ENCODE peak calls at places on chromosomes 5 and 9, in four cellular contexts. T, P, U and H are unnamed samples.

GRCh38 chr5:167713186-167713585 is 578.3 kb upstream of the WWC1 start:
- DNase-seq in T (no peak), P (no peak), U (no peak), H (no peak)

GRCh38 chr5:121164632-121165031 is 687.0 kb upstream of the FTMT start:
- DNase-seq in T (no peak), P (no peak), U (no peak), H (no peak)

GRCh38 chr5:71883745-71884103 is 164.6 kb downstream of the CARTPT start:
- DNase-seq in T (no peak), P (no peak), U (no peak), H (no peak)

GRCh38 chr5:76715734-76716455 is at the start of gene F2R:
- DNase-seq in T (peak), P (peak), U (peak), H (peak)

GRCh38 chr5:118857700-118858099 is 130.6 kb downstream of the DTWD2 start:
- DNase-seq in T (no peak), P (no peak), U (no peak), H (no peak)

GRCh38 chr5:135225856-135226560 is 173.0 kb downstream of the MACROH2A1 start:
- DNase-seq in T (no peak), P (no peak), U (no peak), H (no peak)

GRCh38 chr5:172646716-172647285 is 5.7 kb downstream of the NEURL1B start:
- DNase-seq in T (peak), P (no peak), U (peak), H (no peak)

GRCh38 chr5:93289915-93290314 is 291.1 kb downstream of the NR2F1-AS1 start:
- DNase-seq in T (no peak), P (no peak), U (peak), H (no peak)

GRCh38 chr5:179307006-179307800 is 38.1 kb downstream of the ADAMTS2 start:
- DNase-seq in T (no peak), P (no peak), U (no peak), H (no peak)

GRCh38 chr5:93607367-93608258 is 24.6 kb downstream of the NR2F1 start:
- DNase-seq in T (no peak), P (peak), U (peak), H (peak)

GRCh38 chr5:78795757-78796156 is 147.2 kb upstream of the LHFPL2 start:
- DNase-seq in T (no peak), P (no peak), U (peak), H (peak)

GRCh38 chr9:116027511-116027910 is 126.1 kb upstream of the PAPPA start:
- DNase-seq in T (no peak), P (no peak), U (no peak), H (no peak)

GRCh38 chr5:14273207-14273767 is 130.1 kb downstream of the TRIO start:
- DNase-seq in T (no peak), P (no peak), U (no peak), H (no peak)

GRCh38 chr5:38845555-38846378 is at the start of gene OSMR:
- DNase-seq in T (peak), P (peak), U (peak), H (peak)

GRCh38 chr5:171312129-171312819 is 3.2 kb downstream of the TLX3 start:
- DNase-seq in T (no peak), P (peak), U (no peak), H (no peak)

GRCh38 chr5:135020111-135020895 is 13.7 kb downstream of the PITX1 start:
- DNase-seq in T (peak), P (no peak), U (no peak), H (no peak)

GRCh38 chr5:134491841-134492442 is 33.5 kb upstream of the JADE2 start:
- DNase-seq in T (peak), P (no peak), U (no peak), H (no peak)

GRCh38 chr5:150519560-150519945 is 11.6 kb downstream of the NDST1 start:
- DNase-seq in T (no peak), P (no peak), U (no peak), H (no peak)

GRCh38 chr9:93947409-93948070 is 7.6 kb downstream of the BARX1 start:
- DNase-seq in T (no peak), P (no peak), U (no peak), H (no peak)

GRCh38 chr9:135906291-135907005 is 898 bp downstream of the CAMSAP1 start:
- DNase-seq in T (peak), P (peak), U (no peak), H (peak)

GRCh38 chr5:150946351-150946905 is 41.6 kb upstream of the ZNF300 start:
- DNase-seq in T (peak), P (no peak), U (no peak), H (peak)

GRCh38 chr5:172770675-172771438 is at the start of gene DUSP1:
- DNase-seq in T (peak), P (peak), U (peak), H (peak)

GRCh38 chr9:132801659-132802058 is 76.4 kb downstream of the AK8 start:
- DNase-seq in T (no peak), P (no peak), U (no peak), H (no peak)

GRCh38 chr5:39381376-39381775 is 17.1 kb upstream of the C9 start:
- DNase-seq in T (peak), P (no peak), U (no peak), H (no peak)

GRCh38 chr5:1197876-1198666 is 3.3 kb upstream of the SLC6A19 start:
- DNase-seq in T (no peak), P (no peak), U (no peak), H (no peak)

GRCh38 chr5:56029457-56029856 is 34.7 kb upstream of the IL6ST start:
- DNase-seq in T (no peak), P (no peak), U (no peak), H (no peak)

GRCh38 chr5:79844571-79844970 is 146.5 kb downstream of the MTX3 start:
- DNase-seq in T (no peak), P (peak), U (no peak), H (no peak)

GRCh38 chr9:15370496-15371464 is 51.9 kb upstream of the SNAPC3 start:
- DNase-seq in T (peak), P (no peak), U (no peak), H (no peak)

GRCh38 chr5:17113174-17113941 is 104.1 kb upstream of the BASP1 start:
- DNase-seq in T (no peak), P (no peak), U (no peak), H (no peak)

GRCh38 chr9:116978155-116978554 is 291.1 kb downstream of the TRIM32 start:
- DNase-seq in T (no peak), P (no peak), U (no peak), H (no peak)

GRCh38 chr5:175745212-175745611 is 87.3 kb downstream of the HRH2 start:
- DNase-seq in T (no peak), P (no peak), U (peak), H (no peak)

GRCh38 chr9:93252116-93252780 is 68.3 kb downstream of the WNK2 start:
- DNase-seq in T (no peak), P (no peak), U (no peak), H (no peak)

GRCh38 chr5:140242890-140243585 is 59.9 kb downstream of the PFDN1 start:
- DNase-seq in T (no peak), P (no peak), U (no peak), H (no peak)

DNA sequence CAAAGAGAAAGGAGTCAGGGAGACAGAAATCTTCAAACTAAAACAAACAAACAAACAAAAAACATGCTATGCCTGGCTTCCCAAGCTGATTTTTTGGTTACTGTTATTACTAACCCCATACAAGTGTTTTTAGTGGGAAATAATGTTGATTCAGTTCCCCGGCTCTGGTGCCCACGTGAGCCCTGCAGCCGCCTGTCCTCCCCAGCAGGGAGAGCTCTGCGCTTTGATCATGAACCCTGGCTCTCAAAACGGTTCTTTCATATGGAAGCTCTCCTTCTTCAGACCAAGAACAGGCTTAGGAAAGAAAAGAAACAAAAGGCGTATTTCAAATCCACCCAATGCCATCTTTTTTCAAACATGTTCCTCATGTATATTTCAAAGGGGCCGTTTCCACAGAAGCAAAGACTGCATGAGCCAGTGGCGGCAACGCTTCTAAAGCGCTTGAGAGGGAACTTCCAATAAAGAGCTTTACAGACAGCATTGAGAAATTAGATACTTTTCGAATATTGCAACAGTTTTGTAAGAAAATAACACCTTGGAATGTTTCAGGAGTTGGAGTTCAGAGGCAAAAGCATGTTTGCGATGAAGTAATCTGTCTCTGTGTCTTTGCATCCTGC is 74.8 kb downstream of the ICE1 start:
- DNase-seq in T (peak), P (no peak), U (peak), H (peak)
- TF ChIP-seq MAX in T (no peak), P (peak), U (no peak), H (no peak)

GRCh38 chr5:109650451-109650850 is 39.3 kb upstream of the MAN2A1 start:
- DNase-seq in T (no peak), P (no peak), U (no peak), H (no peak)
- TF ChIP-seq POLR2AphosphoS5 in T (no peak), P (no peak), U (no peak), H (no peak)

DNA sequence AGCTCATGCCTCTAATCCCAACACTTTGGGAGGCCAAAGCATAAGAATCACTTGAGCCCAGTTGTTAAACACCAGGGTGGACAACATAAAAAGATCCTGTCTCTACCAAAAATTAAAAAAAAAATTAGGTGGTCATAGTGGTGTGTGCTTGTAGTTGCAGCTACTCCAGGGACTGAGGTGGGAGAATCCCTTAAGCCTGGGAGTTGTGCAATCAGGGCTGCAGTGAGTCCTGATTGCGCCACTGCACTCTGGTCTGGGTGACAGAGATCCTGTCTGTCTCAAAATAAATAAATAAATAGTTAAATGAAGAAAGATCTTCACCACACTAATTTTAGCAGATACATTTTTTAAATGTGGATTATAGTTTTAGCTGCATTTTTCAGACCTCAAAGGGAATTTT is 433.2 kb downstream of the MAT2B start:
- DNase-seq in T (no peak), P (no peak), U (peak), H (no peak)
- TF ChIP-seq JUN in T (no peak), P (no peak), U (no peak), H (no peak)

DNA sequence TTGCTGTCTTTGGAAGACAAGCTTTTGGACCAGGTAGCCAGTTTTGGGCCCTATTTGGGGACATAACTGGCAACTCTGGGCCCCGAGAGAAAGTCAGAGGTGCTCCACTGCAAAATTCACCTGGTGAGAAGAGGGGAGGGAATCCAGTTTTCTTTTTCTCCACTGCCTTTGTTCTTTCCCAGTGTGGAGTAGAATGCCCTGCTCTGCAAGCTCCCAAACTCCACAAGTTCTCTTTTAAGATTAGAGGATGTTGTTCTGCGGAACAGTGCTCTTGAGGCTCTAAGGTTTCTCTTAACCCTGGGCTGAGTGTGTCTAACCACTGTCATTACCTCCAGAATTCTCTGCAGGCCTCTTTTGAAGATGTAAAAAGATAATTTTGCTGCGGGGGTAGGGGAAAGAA is 25.3 kb downstream of the MACIR start:
- DNase-seq in T (no peak), P (no peak), U (no peak), H (no peak)
- TF ChIP-seq MAX in T (no peak), P (no peak), U (no peak), H (no peak)

DNA sequence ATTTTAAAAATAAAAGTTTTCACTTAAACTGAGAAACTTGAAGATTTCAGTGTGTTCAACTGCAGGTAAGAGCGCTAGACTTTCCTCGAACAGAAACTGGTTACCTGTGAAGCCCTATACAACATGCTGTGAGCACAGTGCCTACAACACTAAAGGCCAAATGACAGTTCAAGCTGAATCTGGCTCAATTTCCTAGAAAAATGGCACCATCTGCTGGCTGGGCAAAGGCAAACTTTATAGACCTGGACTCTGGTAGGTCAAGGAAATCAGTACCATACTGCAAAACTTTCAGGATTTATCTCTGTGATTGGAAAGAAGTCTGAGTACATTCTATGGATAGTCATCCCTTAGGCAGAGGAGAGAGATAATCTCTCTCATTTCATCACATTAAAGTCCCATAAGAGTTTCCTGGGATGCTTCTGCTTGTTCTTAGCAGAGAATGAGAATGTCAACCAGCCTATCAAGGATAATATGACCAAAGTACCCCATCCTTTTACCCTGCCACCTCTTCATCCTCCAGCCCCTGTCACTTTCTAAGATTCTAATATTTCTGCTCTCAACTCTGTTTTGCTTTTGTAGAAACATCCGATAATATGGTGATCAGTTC is 31.8 kb upstream of the FOXB2 start:
- DNase-seq in T (peak), P (peak), U (peak), H (peak)
- TF ChIP-seq POLR2AphosphoS5 in T (no peak), P (no peak), U (no peak), H (no peak)

GRCh38 chr5:100479079-100479688 is 56.0 kb upstream of the FAM174A start:
- DNase-seq in T (no peak), P (no peak), U (peak), H (peak)
- TF ChIP-seq JUN in T (no peak), P (no peak), U (no peak), H (no peak)

DNA sequence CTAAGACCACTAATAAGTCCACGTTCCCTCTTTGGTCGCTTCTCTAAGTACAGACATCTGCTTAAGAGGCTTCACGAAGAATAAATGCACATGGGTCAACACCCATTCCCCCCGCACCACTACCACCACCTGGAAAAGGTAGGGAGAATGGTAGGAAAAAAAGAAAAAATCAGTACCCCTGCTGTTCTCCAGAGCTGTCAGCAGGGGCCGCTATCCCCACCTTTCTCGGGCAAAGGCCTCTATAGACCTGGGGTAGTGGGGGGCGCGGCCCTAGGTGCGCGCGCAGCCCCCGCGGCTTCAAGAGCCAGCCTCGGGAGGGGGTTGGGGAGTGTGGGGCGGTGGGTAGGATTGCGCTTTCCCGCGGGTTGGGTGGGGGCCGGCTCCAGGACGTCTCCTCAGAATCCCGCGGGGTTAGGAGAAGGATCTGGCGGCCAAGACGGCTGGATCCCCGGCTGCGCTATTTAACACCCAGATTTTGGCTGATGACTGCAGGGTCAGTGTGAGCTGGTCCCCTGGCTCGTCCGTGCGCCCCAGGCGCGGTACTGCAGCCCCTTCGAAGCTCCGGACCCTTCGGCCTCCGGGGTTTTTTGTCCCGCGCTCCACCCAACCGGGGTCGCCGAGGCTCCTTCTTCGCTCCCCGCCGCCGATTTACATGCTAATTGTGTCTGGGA is 1.6 kb upstream of the SEMA6A start:
- DNase-seq in T (peak), P (peak), U (peak), H (peak)
- TF ChIP-seq MAX in T (no peak), P (peak), U (no peak), H (no peak)

DNA sequence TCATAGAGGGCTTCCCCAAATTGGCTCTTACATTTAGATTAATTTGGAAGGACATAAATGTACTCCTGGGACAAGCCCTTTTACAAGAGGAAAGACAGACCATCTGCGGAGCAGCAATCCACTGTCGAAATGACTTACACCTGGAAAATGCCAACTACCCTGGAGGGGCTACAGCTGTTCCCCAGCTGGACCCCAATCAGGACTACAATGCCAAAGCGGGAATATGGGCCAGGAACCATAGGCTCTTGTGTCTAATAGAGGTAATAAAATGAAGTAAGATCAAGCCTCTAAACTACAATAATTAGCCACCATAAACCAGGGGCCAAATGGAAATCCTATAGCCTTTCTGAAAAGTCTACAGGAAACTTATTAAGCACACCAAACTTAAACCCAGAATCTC is 581.3 kb downstream of the PDE4D start:
- DNase-seq in T (no peak), P (no peak), U (no peak), H (no peak)
- TF ChIP-seq POLR2AphosphoS5 in T (no peak), P (no peak), U (no peak), H (no peak)

GRCh38 chr9:130932220-130933069 is 6.6 kb downstream of the FIBCD1 start:
- DNase-seq in T (peak), P (no peak), U (no peak), H (no peak)
- TF ChIP-seq JUN in T (no peak), P (no peak), U (no peak), H (no peak)

GRCh38 chr9:110257097-110257955 is 1.0 kb upstream of the TXN start:
- DNase-seq in T (no peak), P (no peak), U (peak), H (no peak)

GRCh38 chr9:110255064-110255416 is 1.3 kb downstream of the TXN start:
- DNase-seq in T (no peak), P (no peak), U (no peak), H (no peak)

GRCh38 chr9:110256392-110257096 is at the start of gene TXN:
- DNase-seq in T (peak), P (peak), U (peak), H (peak)

GRCh38 chr9:110255417-110256141 is 728 bp downstream of the TXN start:
- DNase-seq in T (peak), P (peak), U (peak), H (peak)

DNA sequence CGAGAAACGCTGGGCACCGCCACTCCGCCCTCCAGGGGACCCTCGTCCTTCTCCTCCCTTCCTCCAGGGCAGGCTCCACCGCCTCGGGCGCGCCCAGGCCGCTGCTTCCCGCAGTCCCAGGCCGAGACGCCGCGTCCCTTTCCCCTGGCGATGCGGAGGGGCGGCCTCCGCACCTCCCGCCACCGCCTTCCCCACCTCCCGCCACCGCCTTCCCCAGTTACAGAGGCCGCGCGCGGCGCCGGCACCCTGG is 240 bp downstream of the TXN start:
- DNase-seq in T (no peak), P (no peak), U (no peak), H (no peak)
- TF ChIP-seq MAX in T (no peak), P (no peak), U (no peak), H (no peak)